ENCODE peak calls at places on chromosomes 5 and 9, in five cellular contexts. U is HCT116, Y is GM23248, K is fibroblast of lung, M is PC-9. J is an unnamed sample.

GRCh38 chr9:104577263-104577662 is 8.3 kb downstream of the OR13C8 start:
- DNase-seq in M (no peak), K (no peak), U (no peak), Y (no peak), J (no peak)

GRCh38 chr5:55591671-55592070 is 56.9 kb upstream of the PLPP1 start:
- DNase-seq in M (no peak), Y (no peak), K (no peak), U (no peak), J (no peak)

GRCh38 chr5:74471875-74472274 is 168.7 kb downstream of the ENC1 start:
- DNase-seq in K (no peak), U (no peak), M (no peak), Y (peak; percentile 21), J (no peak)

GRCh38 chr9:126705311-126705766 is 91.6 kb downstream of the LMX1B start:
- DNase-seq in M (peak; percentile 78), Y (peak; percentile 74), U (peak; percentile 47), K (peak; percentile 48), J (peak; percentile 92)

GRCh38 chr9:33042528-33042927 is 17.5 kb downstream of the DNAJA1 start:
- DNase-seq in M (no peak), Y (peak; percentile 53), U (no peak), K (no peak), J (no peak)

GRCh38 chr5:67908145-67908765 is 307.3 kb upstream of the PIK3R1 start:
- DNase-seq in K (no peak), M (no peak), U (no peak), Y (no peak), J (no peak)

GRCh38 chr5:36240779-36241635 is 718 bp downstream of the NADK2 start:
- DNase-seq in M (peak; percentile 80), K (peak; percentile 63), U (no peak), Y (peak; percentile 87), J (peak; percentile 82)

GRCh38 chr5:14840624-14841023 is 31.0 kb downstream of the ANKH start:
- DNase-seq in K (no peak), Y (no peak), U (no peak), M (no peak), J (no peak)

GRCh38 chr9:5909999-5910398 is 19.3 kb downstream of the MLANA start:
- DNase-seq in U (no peak), K (peak; percentile 5), M (no peak), Y (peak; percentile 67), J (no peak)

GRCh38 chr9:138051586-138052321 is 174.2 kb downstream of the CACNA1B start:
- DNase-seq in Y (no peak), K (no peak), U (no peak), M (no peak), J (peak; percentile 0)

GRCh38 chr5:178309271-178310008 is 76.8 kb upstream of the PHYKPL start:
- DNase-seq in K (no peak), U (no peak), M (no peak), Y (no peak), J (no peak)

GRCh38 chr9:128416014-128416413 is 4.6 kb upstream of the CERCAM start:
- DNase-seq in U (no peak), M (peak; percentile 75), K (no peak), Y (no peak), J (no peak)

GRCh38 chr9:16368425-16369087 is 501.9 kb downstream of the BNC2 start:
- DNase-seq in M (no peak), K (no peak), U (no peak), Y (peak; percentile 58), J (no peak)

GRCh38 chr5:50727149-50727496 is 60.7 kb downstream of the PARP8 start:
- DNase-seq in M (no peak), Y (peak; percentile 46), U (no peak), K (no peak), J (no peak)

GRCh38 chr9:35818341-35818740 is 3.5 kb upstream of the HINT2 start:
- DNase-seq in K (no peak), U (no peak), Y (no peak), M (no peak), J (no peak)

GRCh38 chr5:180120221-180121101 is 48.9 kb upstream of the RNF130 start:
- DNase-seq in Y (no peak), U (no peak), M (no peak), K (no peak), J (no peak)

GRCh38 chr5:168481330-168481788 is 4.9 kb upstream of the RARS1 start:
- DNase-seq in K (no peak), U (no peak), Y (no peak), M (no peak), J (no peak)

GRCh38 chr9:12737871-12738270 is 36.9 kb upstream of the LURAP1L start:
- DNase-seq in U (no peak), K (no peak), Y (no peak), M (no peak), J (no peak)

GRCh38 chr5:3595102-3595961 is at the start of gene IRX1:
- DNase-seq in Y (peak; percentile 91), U (no peak), M (no peak), K (no peak), J (peak; percentile 88)

GRCh38 chr9:87564706-87565335 is 67.2 kb downstream of the DAPK1 start:
- DNase-seq in M (no peak), U (no peak), Y (no peak), K (no peak), J (no peak)

GRCh38 chr9:76023715-76024195 is 133.3 kb downstream of the PCSK5 start:
- DNase-seq in K (no peak), Y (no peak), U (peak; percentile 39), M (no peak), J (no peak)

GRCh38 chr5:167895899-167896659 is 395.4 kb upstream of the WWC1 start:
- DNase-seq in K (no peak), Y (no peak), U (no peak), M (no peak), J (no peak)

GRCh38 chr9:84145780-84146179 is 165.2 kb downstream of the RMI1 start:
- DNase-seq in M (no peak), Y (no peak), U (no peak), K (no peak), J (no peak)

GRCh38 chr9:117744856-117745389 is 40.7 kb downstream of the TLR4 start:
- DNase-seq in Y (peak; percentile 47), M (no peak), U (no peak), K (no peak), J (peak; percentile 67)

GRCh38 chr5:66596791-66597757 is 881 bp downstream of the MAST4 start:
- DNase-seq in K (peak; percentile 22), U (no peak), M (no peak), Y (peak; percentile 72), J (peak; percentile 72)

GRCh38 chr9:133703571-133704399 is 34.4 kb downstream of the SARDH start:
- DNase-seq in U (no peak), M (no peak), K (no peak), Y (no peak), J (no peak)

GRCh38 chr9:133955821-133956411 is 36.2 kb downstream of the VAV2 start:
- DNase-seq in U (no peak), M (no peak), K (peak; percentile 33), Y (peak; percentile 47), J (peak; percentile 78)

GRCh38 chr9:38119570-38119969 is 50.5 kb upstream of the SHB start:
- DNase-seq in U (no peak), Y (no peak), M (no peak), K (no peak), J (no peak)

GRCh38 chr5:132883261-132883834 is 9.9 kb downstream of the LEAP2 start:
- DNase-seq in M (peak; percentile 18), Y (peak; percentile 89), K (peak; percentile 75), U (peak; percentile 52), J (peak; percentile 70)

GRCh38 chr5:10333154-10334006 is 20.1 kb upstream of the MARCHF6 start:
- DNase-seq in Y (peak; percentile 71), U (no peak), M (peak; percentile 67), K (no peak), J (peak; percentile 72)
- TF ChIP-seq EZH2 in Y (no peak), U (no peak), M (no peak), K (no peak), J (peak; percentile 93)

GRCh38 chr9:712643-713042 is 128.9 kb upstream of the DMRT1 start:
- DNase-seq in K (no peak), M (no peak), Y (no peak), U (no peak), J (no peak)

GRCh38 chr9:708556-709432 is 132.7 kb upstream of the DMRT1 start:
- DNase-seq in K (no peak), U (no peak), Y (peak; percentile 49), M (no peak), J (no peak)

GRCh38 chr9:713046-713445 is 128.5 kb upstream of the DMRT1 start:
- DNase-seq in M (no peak), U (no peak), Y (no peak), K (no peak), J (no peak)

GRCh38 chr9:711761-712523 is 129.6 kb upstream of the DMRT1 start:
- DNase-seq in M (no peak), K (no peak), U (no peak), Y (no peak), J (no peak)

GRCh38 chr9:710951-711745 is 130.3 kb upstream of the DMRT1 start:
- DNase-seq in U (no peak), Y (no peak), K (no peak), M (no peak), J (no peak)
- TF ChIP-seq EZH2 in U (no peak), Y (no peak), K (no peak), M (no peak), J (no peak)

DNA sequence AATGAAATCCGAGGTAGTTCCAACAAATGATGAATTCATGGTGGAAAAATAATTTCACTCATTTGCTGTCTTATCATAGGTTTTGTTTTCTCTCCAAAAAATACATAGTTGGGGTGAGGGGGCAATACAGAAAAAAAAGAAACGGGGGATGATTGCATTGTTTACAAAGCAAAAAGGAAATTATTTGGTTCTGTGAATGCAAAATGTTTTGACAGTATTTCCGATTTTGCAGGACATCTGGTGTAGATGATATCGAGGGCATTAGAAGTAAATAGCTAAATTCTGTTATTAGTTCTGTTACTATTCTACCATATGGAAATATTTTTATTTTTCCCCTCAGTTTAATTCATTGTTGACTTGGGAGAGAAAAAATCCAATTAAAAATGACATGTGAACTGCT is 201.7 kb downstream of the MARCHF11 start:
- DNase-seq in Y (no peak), U (no peak), M (no peak), K (no peak), J (no peak)
- TF ChIP-seq EZH2 in Y (no peak), U (no peak), M (no peak), K (no peak), J (no peak)

GRCh38 chr9:135087489-135087791 is at the start of gene OLFM1:
- DNase-seq in U (peak; percentile 38), K (peak; percentile 47), M (no peak), Y (peak; percentile 90), J (peak; percentile 92)

GRCh38 chr9:135087899-135088347 is 455 bp downstream of the OLFM1 start:
- DNase-seq in K (no peak), M (no peak), Y (peak; percentile 34), U (no peak), J (peak; percentile 53)

GRCh38 chr9:135088979-135089847 is 1.7 kb downstream of the OLFM1 start:
- DNase-seq in K (no peak), Y (no peak), M (no peak), U (no peak), J (no peak)

GRCh38 chr9:135090081-135090480 is 2.6 kb downstream of the OLFM1 start:
- DNase-seq in Y (no peak), U (no peak), M (no peak), K (no peak), J (no peak)

GRCh38 chr9:135088348-135088978 is 995 bp downstream of the OLFM1 start:
- DNase-seq in M (no peak), U (no peak), Y (no peak), K (no peak), J (peak; percentile 31)
- TF ChIP-seq EZH2 in M (no peak), U (no peak), Y (peak; percentile 67), K (peak; percentile 41), J (peak; percentile 95)

GRCh38 chr5:6449465-6450158 is 953 bp downstream of the UBE2QL1 start:
- DNase-seq in U (no peak), K (no peak), M (no peak), Y (no peak), J (no peak)
- TF ChIP-seq EZH2 in U (no peak), K (no peak), M (no peak), Y (no peak), J (peak; percentile 65)

J was measured in neural progenitor cell.